ENCODE peak calls at places on chromosome 11, in eight cellular contexts. B, U, D, V, S, N, W and K are unnamed samples.

GRCh38 chr11:121340010-121340580 is 47.5 kb downstream of the SC5D start:
- DNase-seq in B (no peak), W (no peak), D (no peak), U (no peak), V (no peak), S (no peak), N (no peak), K (no peak)

GRCh38 chr11:44963948-44964347 is 13.3 kb upstream of the TP53I11 start:
- DNase-seq in B (no peak), D (no peak), V (no peak), S (no peak), W (no peak), N (no peak), U (no peak), K (no peak)

GRCh38 chr11:26473216-26474194 is 98.6 kb downstream of the MUC15 start:
- DNase-seq in V (no peak), W (no peak), B (no peak), D (no peak), U (no peak), S (no peak), N (no peak), K (no peak)

GRCh38 chr11:110691961-110692360 is 20.3 kb downstream of the ARHGAP20 start:
- DNase-seq in D (no peak), B (no peak), V (no peak), N (no peak), U (no peak), S (no peak), W (peak), K (no peak)

GRCh38 chr11:32891657-32892354 is 805 bp upstream of the QSER1 start:
- DNase-seq in D (no peak), U (no peak), V (no peak), S (peak), W (no peak), B (no peak), N (no peak), K (peak)

GRCh38 chr11:27058456-27058855 is 17.8 kb downstream of the BBOX1 start:
- DNase-seq in S (no peak), V (no peak), U (no peak), W (peak), B (no peak), D (no peak), N (no peak), K (peak)

GRCh38 chr11:30488304-30488998 is 97.7 kb downstream of the MPPED2 start:
- DNase-seq in S (peak), W (peak), U (no peak), B (no peak), D (no peak), N (peak), V (peak), K (peak)

GRCh38 chr11:36478700-36479329 is 31.3 kb downstream of the TRAF6 start:
- DNase-seq in B (no peak), D (peak), S (peak), U (peak), W (peak), N (peak), V (peak), K (peak)

GRCh38 chr11:123509737-123510578 is 79.9 kb downstream of the GRAMD1B start:
- DNase-seq in D (no peak), V (peak), W (peak), S (peak), U (no peak), B (no peak), N (no peak), K (peak)

GRCh38 chr11:111797145-111797581 is 31.0 kb upstream of the PPP2R1B start:
- DNase-seq in N (peak), V (peak), B (no peak), S (peak), D (peak), U (no peak), W (peak), K (peak)

GRCh38 chr11:12901874-12902481 is 107.1 kb upstream of the RASSF10 start:
- DNase-seq in N (no peak), D (no peak), U (no peak), S (no peak), W (peak), B (no peak), V (no peak), K (peak)

GRCh38 chr11:3167143-3168119 is 2.3 kb upstream of the OSBPL5 start:
- DNase-seq in W (no peak), N (no peak), D (peak), S (no peak), B (no peak), V (no peak), U (no peak), K (no peak)

GRCh38 chr11:122198291-122198983 is 82.4 kb upstream of the BLID start:
- DNase-seq in W (peak), V (no peak), D (no peak), U (no peak), N (no peak), B (no peak), S (peak), K (no peak)

GRCh38 chr11:112024178-112024777 is 930 bp upstream of the DLAT start:
- DNase-seq in W (no peak), U (no peak), V (peak), N (no peak), B (no peak), S (no peak), D (peak), K (no peak)

GRCh38 chr11:20013346-20014066 is 146.8 kb downstream of the DBX1 start:
- DNase-seq in W (peak), N (no peak), D (no peak), B (no peak), S (no peak), U (no peak), V (peak), K (no peak)

GRCh38 chr11:110972640-110973039 is 260.4 kb upstream of the ARHGAP20 start:
- DNase-seq in V (peak), S (peak), N (peak), W (peak), B (no peak), D (peak), U (peak), K (peak)

GRCh38 chr11:70122490-70123198 is 44.5 kb downstream of the ANO1 start:
- DNase-seq in W (no peak), S (no peak), B (no peak), D (no peak), U (no peak), N (no peak), V (no peak), K (no peak)

GRCh38 chr11:94826415-94826814 is 58.3 kb downstream of the AMOTL1 start:
- DNase-seq in W (no peak), D (no peak), B (no peak), V (no peak), S (no peak), N (no peak), U (no peak), K (no peak)

GRCh38 chr11:64369440-64370135 is 10.6 kb downstream of the RPS6KA4 start:
- DNase-seq in S (no peak), W (no peak), D (no peak), V (no peak), U (no peak), N (no peak), B (no peak), K (no peak)

GRCh38 chr11:85821636-85822035 is 10.7 kb upstream of the SYTL2 start:
- DNase-seq in V (peak), U (no peak), D (no peak), W (peak), B (no peak), N (peak), S (peak), K (peak)

GRCh38 chr11:78961938-78962701 is 387.5 kb upstream of the NARS2 start:
- DNase-seq in N (no peak), W (peak), S (peak), B (no peak), V (peak), U (no peak), D (no peak), K (peak)

GRCh38 chr11:117172678-117173421 is 5.7 kb upstream of the SIDT2 start:
- DNase-seq in N (no peak), B (no peak), D (no peak), U (no peak), V (no peak), W (peak), S (no peak), K (no peak)

GRCh38 chr11:134561348-134561720 is 149.3 kb upstream of the B3GAT1 start:
- DNase-seq in U (no peak), B (no peak), D (no peak), S (no peak), V (no peak), N (no peak), W (no peak), K (no peak)

GRCh38 chr11:104713366-104713765 is 184.9 kb downstream of the CASP12 start:
- DNase-seq in D (no peak), N (no peak), B (no peak), W (peak), S (peak), V (peak), U (no peak), K (peak)

GRCh38 chr11:61056981-61057380 is 45.3 kb upstream of the CD5 start:
- DNase-seq in V (no peak), N (no peak), U (no peak), B (no peak), W (no peak), D (no peak), S (no peak), K (no peak)

GRCh38 chr11:26820739-26821138 is 98.9 kb upstream of the SLC5A12 start:
- DNase-seq in S (peak), N (no peak), V (peak), W (peak), D (no peak), B (no peak), U (peak), K (peak)

GRCh38 chr11:10550988-10551657 is 10.1 kb upstream of the RNF141 start:
- DNase-seq in S (no peak), V (no peak), U (no peak), D (no peak), B (no peak), W (peak), N (no peak), K (no peak)

GRCh38 chr11:125941606-125942275 is 4.1 kb upstream of the VSIG10L2 start:
- DNase-seq in V (peak), D (no peak), U (peak), N (peak), W (peak), B (peak), S (peak), K (peak)

GRCh38 chr11:119262668-119263351 is 54.1 kb downstream of the MCAM start:
- DNase-seq in V (peak), B (no peak), S (peak), W (peak), D (no peak), N (no peak), U (no peak), K (peak)
- TF ChIP-seq CTCF in V (no peak), B (no peak), S (peak), W (peak), D (no peak), N (no peak), U (no peak), K (peak)

GRCh38 chr11:103537904-103538502 is 428.8 kb downstream of the DYNC2H1 start:
- DNase-seq in N (peak), S (peak), U (peak), D (no peak), B (no peak), V (peak), W (peak), K (peak)
- TF ChIP-seq CTCF in N (peak), S (peak), U (peak), D (peak), B (no peak), V (peak), W (peak), K (peak)

GRCh38 chr11:75434886-75435570 is 2.0 kb upstream of the KLHL35 start:
- DNase-seq in V (no peak), U (no peak), B (no peak), D (no peak), N (no peak), W (no peak), S (no peak), K (no peak)
- TF ChIP-seq CTCF in V (no peak), U (no peak), B (no peak), D (no peak), N (no peak), W (no peak), S (no peak), K (no peak)

GRCh38 chr11:73760066-73760679 is 701 bp downstream of the RAB6A start:
- DNase-seq in V (peak), B (no peak), D (no peak), W (peak), N (peak), S (peak), U (peak), K (peak)

GRCh38 chr11:73761403-73761945 is 600 bp upstream of the RAB6A start:
- DNase-seq in D (no peak), W (no peak), V (no peak), S (no peak), B (no peak), N (no peak), U (no peak), K (no peak)

GRCh38 chr11:73760680-73761402 is at the start of gene RAB6A:
- DNase-seq in W (peak), N (peak), U (peak), S (peak), V (peak), D (peak), B (peak), K (peak)

GRCh38 chr11:73758451-73758850 is 2.4 kb downstream of the RAB6A start:
- DNase-seq in B (no peak), V (no peak), W (no peak), U (no peak), S (no peak), D (no peak), N (no peak), K (no peak)

DNA sequence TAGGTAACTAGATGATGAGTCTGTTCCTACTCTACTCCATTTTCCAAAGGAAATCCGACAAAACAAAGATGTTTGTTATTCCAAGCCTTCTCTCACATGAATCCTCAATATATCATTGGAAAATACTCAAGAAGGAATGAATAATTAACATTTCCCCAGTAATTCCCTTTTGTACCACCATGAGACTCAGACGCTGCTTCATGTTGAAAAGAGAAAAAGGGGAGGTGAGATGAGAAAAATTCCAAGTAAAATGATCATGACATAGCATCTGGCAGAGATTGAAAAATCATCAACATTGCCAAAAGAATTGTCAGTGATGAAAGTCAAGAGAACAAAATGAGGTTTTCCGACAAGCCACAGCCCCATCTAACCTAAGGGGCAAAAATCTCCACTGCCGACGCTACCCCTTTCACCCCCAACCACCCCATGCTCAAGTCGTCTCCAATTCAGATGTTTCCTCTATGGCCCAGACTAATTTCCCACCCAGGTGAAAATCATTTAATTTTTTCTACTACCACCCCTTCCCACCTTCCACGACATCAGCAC is 1.3 kb downstream of the RAB6A start:
- DNase-seq in B (no peak), S (peak), W (peak), V (peak), U (peak), D (no peak), N (peak), K (peak)
- TF ChIP-seq CTCF in B (no peak), S (peak), W (no peak), V (peak), U (peak), D (no peak), N (peak), K (peak)

DNA sequence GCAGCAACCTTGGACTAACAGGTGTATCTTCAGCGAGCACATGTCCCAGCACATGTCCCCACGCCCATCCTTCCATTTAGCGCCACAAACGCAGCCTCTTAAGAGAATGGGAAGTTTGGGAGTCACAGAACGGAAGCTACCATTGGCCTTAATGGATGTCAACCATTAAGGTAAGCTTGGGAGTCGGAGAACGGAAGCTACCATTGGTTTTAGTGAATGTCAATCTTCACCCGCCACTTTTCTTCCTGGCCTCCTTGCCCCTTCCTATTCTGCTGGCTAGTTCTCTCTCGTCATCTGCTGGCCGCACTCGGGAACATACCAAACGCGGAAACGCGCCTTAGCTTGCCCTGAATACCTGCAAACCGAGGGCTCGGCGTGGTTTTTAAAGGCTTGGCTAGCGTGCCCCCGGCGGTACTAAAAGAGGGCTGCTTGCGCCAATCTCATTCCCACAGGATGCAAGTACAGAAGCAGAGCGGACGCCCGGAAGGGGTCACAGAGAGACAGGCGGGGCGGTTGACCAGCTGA is 24.3 kb downstream of the GLYATL1 start:
- DNase-seq in S (peak), V (peak), B (no peak), D (no peak), N (peak), W (peak), U (peak), K (peak)
- TF ChIP-seq CTCF in S (peak), V (peak), B (no peak), D (no peak), N (no peak), W (no peak), U (peak), K (peak)